ENCODE peak calls at places on chromosomes 7 and 10, in nine cellular contexts. U is sigmoid colon; A is left cardiac atrium; B is stimulated activated CD4-positive, alpha-beta T cell treated with anti-CD3 and anti-CD28 coated beads, Interleukin-12 subunit alpha, Interleukin-12 subunit beta, amount 100 ng/mL, for 48 hours; I is HEK293T; V is A172; K is prostate gland; F is right atrium auricular region; D is KBM-7. Y is an unnamed sample.

GRCh38 chr7:45596665-45597095 is 22.5 kb downstream of the ADCY1 start:
- DNase-seq in U (no peak), A (no peak), B (no peak), I (no peak), V (no peak), K (no peak), F (no peak), D (no peak), Y (no peak)

GRCh38 chr10:33133557-33133956 is 175.5 kb upstream of the ITGB1 start:
- DNase-seq in U (no peak), A (no peak), B (no peak), I (no peak), V (peak; percentile 95), K (no peak), F (no peak), D (no peak), Y (no peak)

GRCh38 chr10:59589721-59590120 is 119.9 kb downstream of the SLC16A9 start:
- DNase-seq in U (no peak), A (no peak), B (no peak), I (no peak), V (no peak), K (no peak), F (no peak), D (no peak), Y (no peak)

GRCh38 chr10:12907651-12908050 is 93.9 kb downstream of the CCDC3 start:
- DNase-seq in U (no peak), A (no peak), B (no peak), I (no peak), V (peak; percentile 10), K (no peak), F (no peak), D (no peak), Y (peak; percentile 40)

GRCh38 chr10:15868006-15868405 is 7.7 kb upstream of the MINDY3 start:
- DNase-seq in U (no peak), A (no peak), B (no peak), I (no peak), V (no peak), K (no peak), F (no peak), D (no peak), Y (no peak)

GRCh38 chr7:13998866-13999265 is 9.4 kb upstream of the ETV1 start:
- DNase-seq in U (no peak), A (no peak), B (no peak), I (no peak), V (no peak), K (no peak), F (no peak), D (no peak), Y (no peak)

GRCh38 chr7:24979470-24979862 is 512 bp downstream of the OSBPL3 start:
- DNase-seq in U (peak; percentile 75), A (peak; percentile 73), B (peak; percentile 72), I (peak; percentile 65), V (peak; percentile 68), K (peak; percentile 44), F (peak; percentile 64), D (peak; percentile 68), Y (no peak)

GRCh38 chr7:2934211-2934731 is 90.2 kb upstream of the GNA12 start:
- DNase-seq in U (peak; percentile 47), A (no peak), B (no peak), I (no peak), V (peak; percentile 92), K (no peak), F (no peak), D (no peak), Y (no peak)

Y was measured in osteocyte.